ENCODE peak calls at places on chromosomes 7 and 10, in nine cellular contexts. M, V, W, Q, P, G, U, A and R are unnamed samples.
A peak's percentile ranks its signal among the peaks of the same experiment; 100 is the strongest.

GRCh38 chr10:114694735-114695134 is 36.7 kb upstream of the ABLIM1 start:
- DNase-seq in P (peak; percentile 53), M (no peak), V (peak; percentile 10), A (peak; percentile 57), Q (peak; percentile 54), W (no peak), U (peak; percentile 36), G (no peak), R (no peak)

GRCh38 chr7:39463252-39463651 is 103.0 kb upstream of the YAE1 start:
- DNase-seq in V (no peak), M (no peak), P (no peak), A (no peak), Q (no peak), U (no peak), G (no peak), W (no peak), R (no peak)

GRCh38 chr10:62148155-62148554 is 120.5 kb downstream of the RTKN2 start:
- DNase-seq in G (no peak), V (no peak), W (no peak), M (no peak), U (no peak), A (no peak), Q (no peak), P (no peak), R (no peak)

GRCh38 chr7:6346581-6346980 is 74.2 kb upstream of the CYTH3 start:
- DNase-seq in A (no peak), G (no peak), V (no peak), Q (no peak), W (no peak), M (no peak), U (no peak), P (no peak), R (no peak)

GRCh38 chr7:66946545-66946944 is 25.5 kb downstream of the TMEM248 start:
- DNase-seq in M (no peak), Q (no peak), G (no peak), A (peak; percentile 30), U (no peak), V (no peak), W (no peak), P (no peak), R (no peak)

GRCh38 chr7:64882341-64883112 is 20.5 kb upstream of the ZNF273 start:
- DNase-seq in U (no peak), P (no peak), Q (peak; percentile 90), W (no peak), V (no peak), M (peak; percentile 72), A (no peak), G (peak; percentile 87), R (peak; percentile 69)

GRCh38 chr10:133022784-133023115 is 65.0 kb upstream of the ADGRA1 start:
- DNase-seq in Q (peak; percentile 39), U (no peak), G (no peak), P (no peak), V (no peak), A (no peak), W (no peak), M (peak; percentile 48), R (no peak)

GRCh38 chr7:42461537-42461936 is 224.5 kb upstream of the GLI3 start:
- DNase-seq in M (no peak), G (no peak), P (no peak), W (no peak), U (no peak), Q (peak; percentile 4), A (no peak), V (no peak), R (no peak)

GRCh38 chr10:35641430-35642015 is 573 bp downstream of the FZD8 start:
- DNase-seq in A (peak; percentile 42), P (peak; percentile 69), W (no peak), G (no peak), V (peak; percentile 1), M (no peak), U (no peak), Q (peak; percentile 84), R (no peak)

GRCh38 chr7:139182363-139182762 is 48.7 kb upstream of the UBN2 start:
- DNase-seq in G (no peak), Q (no peak), W (no peak), M (no peak), V (no peak), P (no peak), A (no peak), U (no peak), R (no peak)

GRCh38 chr7:4074407-4074806 is 607.7 kb upstream of the FOXK1 start:
- DNase-seq in V (no peak), M (no peak), U (no peak), Q (no peak), W (no peak), G (no peak), P (no peak), A (no peak), R (no peak)

GRCh38 chr10:77959384-77959783 is 32.8 kb upstream of the DLG5 start:
- DNase-seq in W (no peak), U (no peak), Q (no peak), M (no peak), P (no peak), G (no peak), V (no peak), A (no peak), R (no peak)

GRCh38 chr7:156019308-156019707 is 207.0 kb upstream of the SHH start:
- DNase-seq in P (no peak), U (no peak), M (no peak), G (no peak), W (no peak), V (no peak), Q (no peak), A (no peak), R (no peak)

GRCh38 chr10:133161486-133162051 is 1.6 kb downstream of the KNDC1 start:
- DNase-seq in Q (no peak), P (no peak), A (no peak), G (no peak), W (no peak), M (no peak), V (no peak), U (no peak), R (peak; percentile 39)

GRCh38 chr7:121276276-121276675 is 52.5 kb upstream of the WNT16 start:
- DNase-seq in G (no peak), M (no peak), W (no peak), U (no peak), Q (no peak), A (no peak), P (no peak), V (no peak), R (no peak)

DNA sequence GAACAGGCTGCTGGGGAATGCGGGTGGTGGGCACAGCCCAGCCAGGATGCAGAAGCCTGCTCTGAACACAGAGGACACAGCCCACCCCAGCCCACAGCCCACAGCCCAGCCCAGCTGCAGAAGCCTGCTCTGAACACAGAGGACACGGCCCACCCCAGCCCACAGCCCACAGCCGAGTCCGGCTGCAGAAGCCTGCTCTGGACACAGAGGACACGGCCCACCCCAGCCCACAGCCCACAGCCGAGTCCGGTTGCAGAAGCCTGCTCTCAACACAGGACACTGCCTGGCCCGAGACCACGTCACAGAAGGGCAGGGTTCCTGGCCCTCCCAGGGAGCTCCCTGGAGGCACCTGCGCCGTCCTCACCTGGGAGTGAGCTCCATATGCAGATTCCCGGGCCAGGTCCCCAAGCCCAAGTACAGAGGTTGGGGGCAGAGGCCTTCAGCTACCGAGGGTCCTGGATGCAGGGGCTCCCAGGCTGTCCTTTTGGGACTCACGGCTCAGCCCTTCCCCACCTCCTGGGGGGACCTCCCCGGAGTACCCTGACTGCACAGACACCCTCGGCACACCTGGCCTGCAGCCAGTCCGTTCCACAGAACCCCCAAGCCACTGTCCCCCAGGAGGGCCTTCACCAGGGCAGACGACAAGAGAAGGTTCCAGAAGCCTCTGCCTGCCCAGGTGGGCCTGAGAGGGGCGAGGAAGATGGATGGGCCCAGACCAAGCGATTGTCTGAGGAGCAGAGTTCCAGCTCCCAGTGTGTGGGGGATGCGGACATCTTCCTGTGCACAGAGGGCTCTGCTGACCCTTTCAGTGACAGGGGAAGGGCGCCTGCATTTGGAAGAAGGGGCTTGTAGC is 23.7 kb upstream of the FOXL3 start:
- DNase-seq in Q (no peak), M (no peak), P (no peak), V (no peak), U (no peak), W (no peak), A (no peak), G (peak; percentile 72), R (peak; percentile 41)
- H3K9me3 ChIP-seq in Q (no peaks in the 10 kb centered on the region), M (peaks cover 12% of the 10 kb centered on the region), P (no peaks in the 10 kb centered on the region), V (no peaks in the 10 kb centered on the region), U (no peaks in the 10 kb centered on the region), W (peaks cover 9% of the 10 kb centered on the region), A (peaks cover 38% of the 10 kb centered on the region), G (peaks cover 7% of the 10 kb centered on the region), R (no peaks in the 10 kb centered on the region)

DNA sequence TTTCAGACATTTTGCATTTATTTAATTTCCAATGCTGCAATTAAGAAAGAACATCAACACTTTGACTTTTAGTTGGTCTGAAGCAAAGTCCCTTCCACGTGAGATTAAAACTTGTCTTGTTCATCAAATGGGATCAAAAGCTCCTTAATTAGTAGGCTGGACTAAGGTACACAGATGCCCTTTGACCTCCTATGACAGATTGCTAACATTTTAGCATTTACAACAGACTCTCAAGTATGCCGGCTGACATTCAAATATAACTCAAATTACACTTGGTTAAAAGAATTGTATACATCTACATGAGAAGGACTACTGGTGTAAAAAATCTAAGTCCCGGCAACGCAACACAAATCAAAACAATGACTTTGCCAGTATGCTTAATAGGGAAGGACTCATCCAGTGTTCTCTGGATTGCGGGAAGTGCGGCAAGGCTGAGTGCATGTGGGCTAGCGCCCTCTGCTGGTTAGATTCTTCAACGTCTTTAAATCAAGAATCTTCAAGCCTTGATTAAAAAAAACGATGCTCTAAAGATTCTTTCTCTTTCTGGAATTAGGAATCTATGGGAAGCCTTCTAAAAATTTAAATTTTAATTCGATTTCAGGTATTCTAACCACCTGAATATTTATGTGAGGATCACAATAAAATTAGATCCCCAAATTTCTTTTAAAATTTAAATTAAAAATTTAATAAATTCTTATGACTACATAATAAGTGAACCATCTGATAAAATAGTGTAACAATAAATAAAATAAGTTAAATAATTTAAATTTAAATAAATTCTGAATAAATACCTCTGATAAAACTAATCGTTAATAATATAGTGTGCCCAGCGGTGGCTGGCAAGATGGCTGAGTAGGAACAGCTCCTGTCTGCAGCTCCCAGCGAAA is 444.7 kb downstream of the DGKB start:
- DNase-seq in U (no peak), Q (peak; percentile 89), A (peak; percentile 76), P (peak; percentile 92), W (peak; percentile 36), G (peak; percentile 64), M (peak; percentile 73), V (peak; percentile 35), R (peak; percentile 57)
- H3K27ac ChIP-seq in U (no peak overlapping the region), Q (no peak overlapping the region), A (no peak overlapping the region), P (no peak overlapping the region), W (no peak overlapping the region), G (no peak overlapping the region), M (no peak overlapping the region), V (no peak overlapping the region), R (no peak overlapping the region)

DNA sequence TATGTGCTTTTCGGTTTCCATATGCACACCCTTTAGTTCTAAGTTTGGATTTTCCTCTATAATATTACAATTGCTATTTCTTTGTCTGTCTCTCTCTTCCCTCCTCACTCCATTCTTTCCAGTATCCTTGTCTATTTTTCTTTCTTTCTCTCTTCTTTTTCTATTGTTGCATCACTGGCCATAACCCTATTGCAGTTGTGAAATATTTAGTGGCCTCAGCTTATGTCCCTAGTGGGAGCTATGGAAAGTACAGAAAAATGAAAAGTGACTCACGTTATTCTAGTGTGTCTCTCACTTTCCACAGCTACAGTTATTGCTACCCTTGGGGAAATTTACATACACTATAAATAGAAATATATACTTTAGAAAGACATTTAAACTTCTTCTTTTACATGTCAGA is 59.1 kb downstream of the CNTNAP2 start:
- DNase-seq in A (no peak), P (no peak), W (no peak), Q (no peak), U (no peak), G (no peak), V (no peak), M (no peak), R (no peak)
- H3K9me3 ChIP-seq in A (no peaks in the 10 kb centered on the region), P (no peaks in the 10 kb centered on the region), W (no peaks in the 10 kb centered on the region), Q (no peaks in the 10 kb centered on the region), U (no peaks in the 10 kb centered on the region), G (no peaks in the 10 kb centered on the region), V (no peaks in the 10 kb centered on the region), M (peaks cover 2% of the 10 kb centered on the region), R (no peaks in the 10 kb centered on the region)

GRCh38 chr7:55024776-55025175 is 6.0 kb downstream of the EGFR start:
- DNase-seq in Q (peak; percentile 97), G (no peak), P (no peak), M (no peak), W (no peak), V (no peak), A (no peak), U (no peak), R (no peak)
- H3K27ac ChIP-seq in Q (peak overlapping the region; percentile 72), G (no peak overlapping the region), P (no peak overlapping the region), M (no peak overlapping the region), W (no peak overlapping the region), V (no peak overlapping the region), A (peak overlapping the region; percentile 72), U (no peak overlapping the region), R (no peak overlapping the region)